ENCODE peak calls at places on chromosomes 5 and 9, in six cellular contexts. B is stimulated activated CD8-positive, alpha-beta memory T cell treated with anti-CD3 and anti-CD28 coated beads, Interleukin-2, amount 100 ng/mL, for 1 hour; H is HuH-7; Y is HCT116; T is activated CD8-positive, alpha-beta memory T cell treated with anti-CD3 and anti-CD28 coated beads for 48 hours; V is endothelial cell. S is an unnamed sample.
A peak's percentile ranks its signal among the peaks of the same experiment; 100 is the strongest.

GRCh38 chr5:119470851-119471451 is 18.7 kb downstream of the HSD17B4 start:
- DNase-seq in Y (peak; percentile 26), V (peak; percentile 39), H (no peak), B (no peak), T (no peak), S (no peak)

GRCh38 chr9:117290809-117291208 is 124.0 kb downstream of the ASTN2 start:
- DNase-seq in Y (no peak), B (no peak), V (no peak), T (no peak), H (no peak), S (no peak)

GRCh38 chr5:72046106-72046505 is 61.2 kb upstream of the MAP1B start:
- DNase-seq in Y (no peak), V (no peak), B (no peak), T (no peak), H (no peak), S (no peak)

GRCh38 chr9:5838884-5839571 is 6.1 kb upstream of the ERMP1 start:
- DNase-seq in B (no peak), H (peak; percentile 70), Y (peak; percentile 77), T (no peak), V (no peak), S (peak; percentile 36)

GRCh38 chr9:133897675-133898074 is 94.4 kb downstream of the VAV2 start:
- DNase-seq in T (no peak), Y (no peak), B (no peak), V (no peak), H (no peak), S (no peak)

GRCh38 chr5:172527559-172527958 is 73.2 kb upstream of the SH3PXD2B start:
- DNase-seq in H (no peak), Y (no peak), B (no peak), V (no peak), T (no peak), S (no peak)

GRCh38 chr9:125190371-125190801 is 783 bp upstream of the PPP6C start:
- DNase-seq in Y (no peak), T (no peak), H (no peak), B (no peak), V (no peak), S (peak; percentile 34)

GRCh38 chr9:136196465-136197371 is 8.2 kb downstream of the LHX3 start:
- DNase-seq in H (no peak), B (no peak), V (no peak), T (no peak), Y (no peak), S (no peak)

GRCh38 chr9:20495133-20495532 is 127.2 kb downstream of the MLLT3 start:
- DNase-seq in B (no peak), H (no peak), Y (no peak), V (no peak), T (no peak), S (no peak)

GRCh38 chr5:149235841-149236240 is 35.8 kb upstream of the AFAP1L1 start:
- DNase-seq in Y (no peak), T (no peak), B (no peak), V (no peak), H (no peak), S (no peak)

GRCh38 chr5:103847060-103847459 is 284.5 kb upstream of the NUDT12 start:
- DNase-seq in B (no peak), Y (no peak), V (no peak), H (no peak), T (no peak), S (no peak)

GRCh38 chr5:171975262-171975876 is 31.1 kb downstream of the FBXW11 start:
- DNase-seq in V (no peak), Y (no peak), H (no peak), T (no peak), B (no peak), S (no peak)

GRCh38 chr5:83848928-83849327 is 128.3 kb upstream of the HAPLN1 start:
- DNase-seq in T (no peak), B (no peak), H (no peak), V (no peak), Y (no peak), S (no peak)

GRCh38 chr5:174818430-174818829 is 94.0 kb downstream of the MSX2 start:
- DNase-seq in B (no peak), H (no peak), T (no peak), Y (no peak), V (no peak), S (no peak)

GRCh38 chr5:38208782-38209378 is 49.5 kb upstream of the EGFLAM start:
- DNase-seq in T (no peak), H (peak; percentile 55), B (no peak), V (peak; percentile 35), Y (peak; percentile 47), S (peak; percentile 43)

GRCh38 chr5:73346878-73347408 is 101.6 kb downstream of the FOXD1 start:
- DNase-seq in V (no peak), Y (no peak), T (no peak), H (no peak), B (no peak), S (no peak)

GRCh38 chr5:147733075-147733474 is 49.5 kb downstream of the JAKMIP2 start:
- DNase-seq in H (no peak), V (no peak), B (no peak), Y (no peak), T (no peak), S (no peak)

GRCh38 chr5:40775846-40776657 is 20.3 kb upstream of the TTC33 start:
- DNase-seq in Y (no peak), B (no peak), T (no peak), H (no peak), V (no peak), S (peak; percentile 69)

S was measured in T47D.